ENCODE peak calls at places on chromosomes 5 and 9, in six cellular contexts. O is cardiac muscle cell; X is CD4-positive, CD25-positive, alpha-beta regulatory T cell; Z is psoas muscle; B is heart right ventricle; P is pancreas. J is an unnamed sample. For H3K4me1, the result is how much of the 10 kb centered on the place peaks cover.

GRCh38 chr9:99312736-99313135 is 90.7 kb downstream of the SEC61B start:
- DNase-seq in P (no peak), X (no peak), B (no peak), O (no peak), Z (no peak), J (no peak)

GRCh38 chr9:108093773-108094675 is 604.5 kb upstream of the KLF4 start:
- DNase-seq in X (no peak), P (no peak), Z (no peak), O (no peak), B (no peak), J (no peak)

GRCh38 chr5:116479776-116480675 is 94.6 kb downstream of the SEMA6A start:
- DNase-seq in P (no peak), O (no peak), X (no peak), Z (no peak), B (no peak), J (no peak)

GRCh38 chr9:127144670-127145458 is 22.4 kb upstream of the ANGPTL2 start:
- DNase-seq in Z (peak), O (peak), P (no peak), X (no peak), B (peak), J (no peak)

GRCh38 chr5:14718778-14719177 is 54.3 kb downstream of the OTULIN start:
- DNase-seq in P (no peak), X (no peak), Z (no peak), B (no peak), O (no peak), J (no peak)

GRCh38 chr5:136677219-136677618 is 311.9 kb upstream of the TRPC7 start:
- DNase-seq in B (no peak), P (no peak), X (no peak), Z (no peak), O (no peak), J (no peak)

GRCh38 chr5:30347858-30348257 is 845.6 kb upstream of the CDH6 start:
- DNase-seq in Z (no peak), X (no peak), O (no peak), P (no peak), B (no peak), J (no peak)

GRCh38 chr5:38738898-38739743 is 106.7 kb upstream of the OSMR start:
- DNase-seq in P (no peak), Z (no peak), X (no peak), B (no peak), O (no peak), J (no peak)

GRCh38 chr9:127130661-127131538 is 8.5 kb upstream of the ANGPTL2 start:
- DNase-seq in X (no peak), B (peak), O (no peak), Z (peak), P (no peak), J (no peak)

GRCh38 chr9:98328141-98328540 is 72.7 kb upstream of the TBC1D2 start:
- DNase-seq in Z (no peak), B (no peak), X (no peak), O (no peak), P (no peak), J (no peak)

GRCh38 chr9:19554518-19554917 is 145.7 kb downstream of the ACER2 start:
- DNase-seq in O (no peak), Z (no peak), B (no peak), X (no peak), P (no peak), J (no peak)

GRCh38 chr9:136940526-136941230 is 3.9 kb downstream of the FBXW5 start:
- DNase-seq in X (no peak), B (no peak), Z (peak), P (no peak), O (no peak), J (peak)

GRCh38 chr9:112084334-112084733 is 90.8 kb downstream of the SUSD1 start:
- DNase-seq in Z (no peak), B (no peak), P (no peak), X (no peak), O (no peak), J (no peak)

GRCh38 chr9:121225240-121225639 is 23.6 kb upstream of the RAB14 start:
- DNase-seq in B (no peak), P (no peak), X (no peak), Z (no peak), O (no peak), J (no peak)

GRCh38 chr9:123218831-123219230 is 49.6 kb downstream of the STRBP start:
- DNase-seq in P (no peak), B (no peak), Z (no peak), X (no peak), O (no peak), J (no peak)

GRCh38 chr5:90549729-90550275 is 8.8 kb upstream of the ADGRV1 start:
- DNase-seq in X (no peak), P (no peak), O (no peak), B (no peak), Z (no peak), J (no peak)
- H3K4me1 ChIP-seq in X (under half), P (under half), O (under half), B (under half), Z (under half), J (under half)

DNA sequence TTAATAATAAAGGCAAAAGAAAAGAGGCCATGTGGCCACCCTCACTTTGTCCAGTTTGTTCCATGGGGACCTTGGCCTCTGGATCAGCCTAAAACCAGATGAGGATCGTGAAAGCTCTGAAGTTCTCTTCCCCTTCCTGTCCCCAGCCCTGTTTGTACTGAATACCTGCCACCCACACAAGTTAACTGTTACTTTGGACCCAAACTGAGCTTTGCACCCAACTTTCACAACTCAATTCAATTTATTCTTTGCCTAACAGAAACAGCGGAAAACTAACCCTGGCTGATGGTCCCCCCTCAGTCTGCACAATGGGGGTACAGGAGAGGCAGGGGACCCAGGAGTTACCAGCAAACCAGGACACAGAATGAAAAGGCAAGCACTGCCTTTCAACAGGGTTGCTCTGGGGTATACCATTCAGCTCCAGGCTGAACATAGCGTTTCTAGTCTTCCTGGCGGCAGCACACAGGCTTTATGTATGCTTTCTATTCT is 28.2 kb downstream of the ABCA1 start:
- DNase-seq in Z (no peak), O (no peak), X (no peak), P (no peak), B (no peak), J (no peak)
- H3K4me1 ChIP-seq in Z (under half), O (under half), X (under half), P (under half), B (under half), J (under half)

DNA sequence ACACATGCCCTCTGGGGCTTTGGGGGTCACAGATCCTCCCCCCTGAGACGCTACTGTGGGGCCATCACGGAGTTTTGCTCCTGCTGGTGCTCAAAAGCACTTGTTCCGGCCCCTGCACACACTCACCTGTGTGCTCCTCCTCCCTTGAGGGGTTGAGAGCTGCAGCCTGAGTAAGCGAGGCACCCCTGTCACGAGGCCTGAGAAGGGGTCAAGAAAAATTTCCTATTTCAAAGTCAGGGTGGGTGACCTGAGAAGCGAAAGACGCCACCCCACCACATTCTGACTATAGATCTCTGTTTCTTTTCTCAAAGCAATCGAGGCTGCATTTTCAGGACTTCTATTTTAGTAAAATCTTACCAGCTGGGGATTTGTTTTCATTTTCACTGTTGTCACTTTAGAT is 138.5 kb downstream of the DCP2 start:
- DNase-seq in O (no peak), P (no peak), B (no peak), X (no peak), Z (no peak), J (no peak)
- H3K4me1 ChIP-seq in O (under half), P (under half), B (under half), X (under half), Z (under half), J (under half)

DNA sequence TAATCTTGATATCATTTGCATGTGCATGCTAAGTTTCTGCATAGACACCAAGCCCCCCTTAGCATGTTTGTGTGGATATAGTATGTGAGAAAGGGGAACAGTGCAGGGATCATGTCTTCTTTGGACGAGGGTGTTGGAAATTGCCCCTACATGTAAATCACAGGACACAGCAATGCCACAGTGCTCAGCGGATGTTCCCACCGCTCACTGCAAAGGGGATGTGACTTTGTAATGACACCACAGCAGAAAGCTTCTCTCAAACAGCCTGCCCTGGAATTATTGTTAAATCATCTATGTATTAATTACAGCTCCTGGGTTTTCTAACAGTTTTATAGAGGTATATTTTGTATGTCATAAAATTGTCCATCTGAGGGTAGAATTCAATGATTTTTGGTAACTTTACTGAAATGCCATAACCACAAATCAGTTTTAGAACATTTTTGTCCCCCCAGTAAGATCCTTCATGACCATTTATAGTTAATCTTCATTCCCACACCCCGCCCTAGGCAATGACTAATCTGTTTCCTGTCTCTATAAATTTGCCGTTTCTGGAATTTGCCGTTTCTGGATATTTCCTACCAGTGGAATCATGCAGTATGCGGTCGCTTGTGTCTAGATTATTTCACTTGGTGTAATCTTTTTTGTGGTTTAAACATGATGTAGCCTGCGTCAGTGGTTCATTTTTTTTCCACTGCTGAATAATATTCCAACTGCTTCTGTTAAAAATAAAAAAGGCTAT is 648.5 kb upstream of the WWC1 start:
- DNase-seq in X (no peak), B (no peak), O (no peak), P (no peak), Z (no peak), J (no peak)
- H3K4me1 ChIP-seq in X (under half), B (under half), O (under half), P (under half), Z (under half), J (under half)

GRCh38 chr9:93116049-93116961 is 17.7 kb downstream of the NINJ1 start:
- DNase-seq in Z (peak), B (peak), X (no peak), O (no peak), P (peak), J (peak)
- H3K4me1 ChIP-seq in Z (under half), B (under half), X (under half), O (under half), P (under half), J (under half)

GRCh38 chr9:116692619-116693018 is 5.5 kb downstream of the TRIM32 start:
- DNase-seq in B (no peak), O (no peak), Z (no peak), P (no peak), X (no peak), J (no peak)
- H3K4me1 ChIP-seq in B (under half), O (under half), Z (half or more), P (under half), X (half or more), J (under half)

J was measured in aorta.